ENCODE peak calls at places on chromosomes 3 and 15, in eight cellular contexts. L is occipital lobe, P is DND-41, U is brain microvascular endothelial cell, X is kidney, Y is spleen, W is B cell, S is A172. J is an unnamed sample.

GRCh38 chr15:84969257-84969656 is 12.4 kb upstream of the PDE8A start:
- DNase-seq in L (no peak), P (no peak), U (no peak), X (no peak), Y (no peak), W (no peak), S (no peak), J (no peak)

GRCh38 chr15:38017721-38018120 is 83.3 kb downstream of the TMCO5A start:
- DNase-seq in L (no peak), P (no peak), U (no peak), X (no peak), Y (no peak), W (no peak), S (no peak), J (no peak)

GRCh38 chr3:192957441-192957951 is 39.8 kb upstream of the MB21D2 start:
- DNase-seq in L (no peak), P (no peak), U (peak; percentile 86), X (no peak), Y (no peak), W (no peak), S (peak; percentile 90), J (no peak)

GRCh38 chr3:94043285-94043684 is 14.9 kb upstream of the STX19 start:
- DNase-seq in L (no peak), P (no peak), U (no peak), X (no peak), Y (no peak), W (no peak), S (no peak), J (no peak)

GRCh38 chr3:32880225-32880624 is 62.4 kb downstream of the TRIM71 start:
- DNase-seq in L (no peak), P (no peak), U (no peak), X (no peak), Y (no peak), W (no peak), S (no peak), J (no peak)

GRCh38 chr3:190056795-190057194 is 63.9 kb downstream of the P3H2 start:
- DNase-seq in L (no peak), P (no peak), U (no peak), X (no peak), Y (no peak), W (no peak), S (no peak), J (no peak)

GRCh38 chr15:63332367-63333078 is 49.1 kb downstream of the CA12 start:
- DNase-seq in L (no peak), P (no peak), U (peak; percentile 95), X (no peak), Y (no peak), W (no peak), S (peak; percentile 83), J (no peak)

GRCh38 chr15:98003528-98003927 is 43.0 kb downstream of the ARRDC4 start:
- DNase-seq in L (no peak), P (no peak), U (no peak), X (no peak), Y (no peak), W (no peak), S (no peak), J (no peak)

GRCh38 chr3:15839568-15839967 is 41.8 kb upstream of the ANKRD28 start:
- DNase-seq in L (no peak), P (no peak), U (no peak), X (no peak), Y (no peak), W (no peak), S (no peak), J (no peak)

GRCh38 chr15:78996876-78997275 is 52.0 kb upstream of the CTSH start:
- DNase-seq in L (no peak), P (no peak), U (no peak), X (peak; percentile 35), Y (no peak), W (no peak), S (peak; percentile 76), J (no peak)

GRCh38 chr3:126964950-126965349 is 18.0 kb upstream of the PLXNA1 start:
- DNase-seq in L (no peak), P (no peak), U (no peak), X (peak; percentile 52), Y (peak; percentile 58), W (no peak), S (no peak), J (peak; percentile 61)

GRCh38 chr3:54818942-54819341 is 108.9 kb downstream of the LRTM1 start:
- DNase-seq in L (no peak), P (no peak), U (no peak), X (no peak), Y (no peak), W (no peak), S (peak; percentile 18), J (no peak)

GRCh38 chr3:46406786-46407611 is at the start of the genes CCR5AS and CCRL2:
- DNase-seq in L (no peak), P (peak; percentile 20), U (peak; percentile 55), X (peak; percentile 84), Y (peak; percentile 87), W (peak; percentile 68), S (peak; percentile 60), J (no peak)

GRCh38 chr15:88218557-88219214 is 37.9 kb downstream of the NTRK3 start:
- DNase-seq in L (no peak), P (no peak), U (no peak), X (no peak), Y (no peak), W (no peak), S (no peak), J (no peak)

GRCh38 chr3:25447925-25448324 is 19.9 kb downstream of the RARB start:
- DNase-seq in L (no peak), P (no peak), U (no peak), X (no peak), Y (no peak), W (no peak), S (no peak), J (no peak)

GRCh38 chr3:167493240-167493639 is 19.4 kb upstream of the SERPINI2 start:
- DNase-seq in L (no peak), P (no peak), U (no peak), X (no peak), Y (no peak), W (no peak), S (no peak), J (no peak)

GRCh38 chr3:65732060-65732933 is 306.4 kb downstream of the MAGI1 start:
- DNase-seq in L (peak; percentile 14), P (peak; percentile 4), U (peak; percentile 54), X (no peak), Y (no peak), W (no peak), S (peak; percentile 70), J (no peak)